ENCODE peak calls at places on chromosomes 1 and 21, in four cellular contexts. U, Q, G and K are unnamed samples. For H3K4me1, the result is how much of the 10 kb centered on the place peaks cover.

GRCh38 chr21:28699591-28700259 is 293.0 kb downstream of the LTN1 start:
- DNase-seq in U (no peak), G (no peak), Q (no peak), K (no peak)

GRCh38 chr1:107532318-107532717 is 391.5 kb downstream of the NTNG1 start:
- DNase-seq in G (peak), U (no peak), Q (no peak), K (no peak)

GRCh38 chr1:4460052-4460451 is 194.4 kb upstream of the AJAP1 start:
- DNase-seq in Q (no peak), G (no peak), U (no peak), K (no peak)

GRCh38 chr1:50929376-50929958 is 30.6 kb downstream of the FAF1 start:
- DNase-seq in Q (no peak), G (no peak), U (no peak), K (no peak)

GRCh38 chr1:31207046-31207445 is 32.6 kb downstream of the NKAIN1 start:
- DNase-seq in Q (no peak), G (no peak), U (no peak), K (no peak)

GRCh38 chr1:153271711-153272110 is 12.2 kb downstream of the LORICRIN start:
- DNase-seq in Q (no peak), U (no peak), G (no peak), K (no peak)

GRCh38 chr1:79849388-79849787 is 842.9 kb upstream of the ADGRL4 start:
- DNase-seq in U (no peak), G (no peak), Q (no peak), K (no peak)

GRCh38 chr1:226349801-226350503 is 41.0 kb upstream of the LIN9 start:
- DNase-seq in G (no peak), U (no peak), Q (peak), K (no peak)

GRCh38 chr1:224054012-224054411 is 59.9 kb upstream of the FBXO28 start:
- DNase-seq in Q (no peak), G (no peak), U (no peak), K (no peak)

GRCh38 chr1:215376544-215377264 is 190.4 kb upstream of the KCTD3 start:
- DNase-seq in U (no peak), Q (no peak), G (no peak), K (no peak)

GRCh38 chr1:49098866-49099265 is 322.2 kb upstream of the BEND5 start:
- DNase-seq in Q (no peak), G (no peak), U (no peak), K (no peak)

GRCh38 chr21:14273736-14274538 is 58.0 kb downstream of the RBM11 start:
- DNase-seq in Q (peak), U (no peak), G (peak), K (no peak)

GRCh38 chr1:70528591-70529333 is 117.7 kb downstream of the CTH start:
- DNase-seq in U (no peak), G (peak), Q (peak), K (no peak)

GRCh38 chr1:110384581-110385321 is 6.1 kb downstream of the SLC16A4 start:
- DNase-seq in G (no peak), U (no peak), Q (peak), K (no peak)

GRCh38 chr1:229380514-229381160 is 37.8 kb upstream of the CCSAP start:
- DNase-seq in G (no peak), Q (no peak), U (no peak), K (no peak)

GRCh38 chr1:96414598-96414997 is 307.0 kb upstream of the PTBP2 start:
- DNase-seq in Q (no peak), G (no peak), U (no peak), K (no peak)

GRCh38 chr21:32829504-32829903 is 57.9 kb upstream of the PAXBP1 start:
- DNase-seq in G (no peak), U (no peak), Q (no peak), K (no peak)

GRCh38 chr1:2950926-2951305 is 70.4 kb upstream of the ACTRT2 start:
- DNase-seq in G (no peak), U (peak), Q (no peak), K (no peak)

GRCh38 chr21:36818051-36818450 is 119.1 kb downstream of the SIM2 start:
- DNase-seq in Q (no peak), G (no peak), U (no peak), K (no peak)

GRCh38 chr1:54347955-54348699 is 58.1 kb downstream of the SSBP3 start:
- DNase-seq in U (no peak), Q (peak), G (peak), K (no peak)

GRCh38 chr1:54348700-54349021 is 57.5 kb downstream of the SSBP3 start:
- DNase-seq in Q (no peak), U (no peak), G (no peak), K (no peak)

GRCh38 chr1:54352755-54353154 is 53.4 kb downstream of the SSBP3 start:
- DNase-seq in G (no peak), U (no peak), Q (no peak), K (no peak)

GRCh38 chr1:54347261-54347954 is 58.8 kb downstream of the SSBP3 start:
- DNase-seq in G (no peak), Q (no peak), U (no peak), K (no peak)

DNA sequence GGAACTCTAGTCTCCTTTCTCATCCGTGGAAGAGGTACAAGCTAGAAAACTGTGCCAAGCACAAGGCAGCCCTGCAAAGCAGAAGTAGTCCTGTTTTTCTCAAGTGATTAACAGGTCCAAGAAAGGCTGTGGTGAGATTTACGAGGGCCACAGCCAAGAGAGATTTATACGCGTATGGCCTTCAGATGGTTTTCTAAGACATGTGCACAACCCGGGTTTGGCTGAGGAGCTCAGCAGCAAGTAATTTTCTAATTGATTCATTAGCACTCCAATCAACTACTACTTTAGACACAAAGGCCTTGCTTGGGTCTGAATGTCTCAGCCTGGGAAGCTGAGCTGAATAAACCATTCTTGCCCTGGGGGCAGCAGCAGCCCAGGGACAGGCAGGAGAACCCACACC is 55.8 kb downstream of the SSBP3 start:
- DNase-seq in U (no peak), G (no peak), Q (no peak), K (no peak)
- H3K4me1 ChIP-seq in U (under half), G (under half), Q (under half), K (under half)

GRCh38 chr1:155006601-155007101 is 4.0 kb downstream of the ZBTB7B start:
- DNase-seq in U (no peak), G (no peak), Q (peak), K (no peak)
- H3K4me1 ChIP-seq in U (under half), G (under half), Q (under half), K (half or more)

GRCh38 chr1:154940880-154941228 is 4.3 kb upstream of the PMVK start:
- DNase-seq in G (no peak), Q (no peak), U (no peak), K (no peak)

GRCh38 chr1:154941332-154941995 is 4.9 kb upstream of the PMVK start:
- DNase-seq in U (no peak), Q (no peak), G (peak), K (no peak)

GRCh38 chr1:154937988-154938386 is 1.5 kb upstream of the PMVK start:
- DNase-seq in U (no peak), Q (no peak), G (no peak), K (no peak)

GRCh38 chr1:154938604-154939399 is 2.3 kb upstream of the PMVK start:
- DNase-seq in G (no peak), Q (no peak), U (no peak), K (peak)

GRCh38 chr1:154940213-154940879 is 3.8 kb upstream of the PMVK start:
- DNase-seq in G (no peak), Q (no peak), U (no peak), K (no peak)
- H3K4me1 ChIP-seq in G (under half), Q (under half), U (under half), K (half or more)

DNA sequence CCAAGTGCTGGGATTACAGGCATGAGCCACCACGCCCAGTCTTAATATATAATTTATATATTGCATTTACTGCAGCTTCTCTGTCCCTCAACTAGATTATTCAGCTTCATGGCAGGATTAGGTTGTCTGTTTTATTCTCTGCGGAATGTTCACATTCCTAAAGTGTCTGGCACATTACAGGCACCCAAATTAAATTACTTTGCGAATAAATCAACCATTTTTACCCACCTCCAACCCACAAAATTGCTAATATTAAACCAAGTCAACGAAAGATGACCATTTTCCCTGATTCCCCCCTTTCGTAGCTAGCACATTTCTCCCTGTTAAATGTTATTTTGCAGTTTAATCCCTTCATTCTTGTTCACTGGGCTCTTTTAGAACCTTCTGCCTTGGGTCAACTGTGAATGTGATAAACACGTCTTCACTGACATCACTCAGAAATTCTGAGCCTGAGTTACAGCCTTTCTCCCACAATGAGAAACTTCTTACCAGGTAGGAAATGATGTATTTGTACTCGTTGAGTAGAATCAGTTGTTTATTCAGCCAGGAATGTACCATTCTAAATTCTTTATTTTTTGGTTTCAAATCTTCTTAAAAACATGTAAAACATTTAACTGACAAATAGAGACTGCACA is 35.9 kb downstream of the THAP3 start:
- DNase-seq in G (no peak), Q (no peak), U (no peak), K (no peak)
- H3K4me1 ChIP-seq in G (under half), Q (under half), U (under half), K (under half)

GRCh38 chr1:197464039-197464438 is 196.0 kb downstream of the CRB1 start:
- DNase-seq in G (peak), Q (no peak), U (no peak), K (no peak)

GRCh38 chr1:197466813-197467212 is 198.8 kb downstream of the CRB1 start:
- DNase-seq in U (no peak), G (no peak), Q (no peak), K (no peak)

GRCh38 chr1:197463142-197463541 is 195.1 kb downstream of the CRB1 start:
- DNase-seq in U (no peak), G (no peak), Q (no peak), K (no peak)

GRCh38 chr1:197467881-197468280 is 199.8 kb downstream of the CRB1 start:
- DNase-seq in G (no peak), Q (no peak), U (no peak), K (no peak)

GRCh38 chr1:197465528-197466205 is 197.6 kb downstream of the CRB1 start:
- DNase-seq in U (no peak), G (no peak), Q (no peak), K (no peak)
- H3K4me1 ChIP-seq in U (under half), G (under half), Q (under half), K (under half)

GRCh38 chr1:151443846-151444790 is 15.2 kb downstream of the POGZ start:
- DNase-seq in G (peak), U (no peak), Q (peak), K (peak)
- H3K4me1 ChIP-seq in G (under half), U (under half), Q (under half), K (under half)

GRCh38 chr1:23980725-23981063 is 567 bp upstream of the SRSF10 start:
- DNase-seq in Q (peak), G (peak), U (no peak), K (peak)
- H3K4me1 ChIP-seq in Q (under half), G (under half), U (under half), K (under half)

GRCh38 chr1:39996396-39997004 is 41.6 kb downstream of the MFSD2A start:
- DNase-seq in G (no peak), Q (no peak), U (no peak), K (no peak)
- H3K4me1 ChIP-seq in G (under half), Q (under half), U (under half), K (under half)